ENCODE peak calls at places on chromosomes 11 and 22, in eight cellular contexts. B is M059J; X is SW480; L is LoVo; I is left colon; R is GM03348; A is hypothalamus; D is CD8-positive, alpha-beta memory T cell. H is an unnamed sample.

GRCh38 chr11:5600374-5600851 is 4.0 kb downstream of the TRIM6 start:
- DNase-seq in B (peak), X (peak), L (peak), I (peak), R (peak), A (no peak), D (peak), H (peak)

GRCh38 chr11:88174627-88175003 is 628 bp downstream of the RAB38 start:
- DNase-seq in B (peak), X (no peak), L (no peak), I (peak), R (peak), A (no peak), D (peak), H (peak)

GRCh38 chr11:58573451-58574104 is 2.1 kb downstream of the LPXN start:
- DNase-seq in B (peak), X (peak), L (peak), I (no peak), R (peak), A (no peak), D (peak), H (peak)

GRCh38 chr22:46007003-46007847 is 30.3 kb upstream of the WNT7B start:
- DNase-seq in B (peak), X (peak), L (peak), I (peak), R (peak), A (no peak), D (no peak), H (peak)

GRCh38 chr11:116108161-116108560 is 603.9 kb upstream of the CADM1 start:
- DNase-seq in B (peak), X (no peak), L (no peak), I (no peak), R (no peak), A (no peak), D (no peak), H (no peak)

GRCh38 chr11:36233226-36233625 is 56.0 kb downstream of the COMMD9 start:
- DNase-seq in B (peak), X (no peak), L (no peak), I (no peak), R (no peak), A (no peak), D (no peak), H (no peak)

GRCh38 chr22:24134090-24134846 is 47.0 kb upstream of the SUSD2 start:
- DNase-seq in B (no peak), X (no peak), L (no peak), I (no peak), R (no peak), A (no peak), D (peak), H (peak)

GRCh38 chr11:612201-612960 is 3.4 kb downstream of the IRF7 start:
- DNase-seq in B (peak), X (peak), L (no peak), I (peak), R (no peak), A (no peak), D (no peak), H (no peak)

GRCh38 chr11:26344647-26345046 is 12.7 kb downstream of the ANO3 start:
- DNase-seq in B (no peak), X (no peak), L (no peak), I (no peak), R (peak), A (no peak), D (no peak), H (no peak)

GRCh38 chr11:111372538-111372937 is 6.5 kb downstream of the POU2AF1 start:
- DNase-seq in B (no peak), X (no peak), L (no peak), I (no peak), R (no peak), A (no peak), D (no peak), H (no peak)

GRCh38 chr22:38109391-38110000 is 988 bp downstream of the BAIAP2L2 start:
- DNase-seq in B (no peak), X (peak), L (no peak), I (no peak), R (no peak), A (no peak), D (no peak), H (no peak)

GRCh38 chr11:126861796-126862195 is 138.8 kb downstream of the KIRREL3 start:
- DNase-seq in B (no peak), X (no peak), L (no peak), I (no peak), R (no peak), A (no peak), D (no peak), H (no peak)

GRCh38 chr11:19116315-19116970 is 525 bp upstream of the ZDHHC13 start:
- DNase-seq in B (no peak), X (no peak), L (no peak), I (no peak), R (no peak), A (no peak), D (no peak), H (no peak)

GRCh38 chr11:2668876-2669275 is 30.9 kb downstream of the KCNQ1OT1 start:
- DNase-seq in B (no peak), X (no peak), L (no peak), I (peak), R (no peak), A (no peak), D (no peak), H (no peak)

GRCh38 chr11:44811841-44812448 is 85.2 kb downstream of the TSPAN18 start:
- DNase-seq in B (no peak), X (no peak), L (no peak), I (no peak), R (no peak), A (no peak), D (no peak), H (no peak)

GRCh38 chr11:79493555-79494171 is 52.8 kb upstream of the TENM4 start:
- DNase-seq in B (peak), X (peak), L (peak), I (peak), R (peak), A (no peak), D (no peak), H (peak)

GRCh38 chr22:23305321-23305910 is 125.1 kb downstream of the BCR start:
- DNase-seq in B (peak), X (no peak), L (no peak), I (peak), R (peak), A (no peak), D (no peak), H (no peak)